ENCODE peak calls at places on chromosomes 3 and 15, in seven cellular contexts. B is NCI-H345, O is uterus, Z is osteocyte, W is NCI-H524, T is Calu3, V is ACHN. Q is an unnamed sample.

GRCh38 chr3:141152801-141153678 is 78.6 kb upstream of the PXYLP1 start:
- DNase-seq in Z (no peak), W (peak; percentile 41), V (no peak), O (no peak), T (no peak), B (peak; percentile 18), Q (no peak)

GRCh38 chr3:123154346-123154985 is 47.3 kb upstream of the SEC22A start:
- DNase-seq in B (no peak), Z (peak; percentile 62), V (no peak), O (no peak), T (no peak), W (no peak), Q (no peak)

GRCh38 chr3:140546649-140547048 is 131.2 kb upstream of the TRIM42 start:
- DNase-seq in B (no peak), T (no peak), V (no peak), O (no peak), Z (no peak), W (peak; percentile 15), Q (no peak)

GRCh38 chr3:11933529-11933928 is 70.7 kb upstream of the SYN2 start:
- DNase-seq in V (no peak), W (no peak), O (no peak), B (no peak), Z (peak; percentile 51), T (no peak), Q (no peak)

GRCh38 chr3:159672728-159673471 is 315.7 kb upstream of the IL12A start:
- DNase-seq in T (no peak), B (no peak), V (peak; percentile 32), W (no peak), Z (no peak), O (no peak), Q (no peak)

GRCh38 chr3:100033184-100033583 is 81.1 kb downstream of the FILIP1L start:
- DNase-seq in Z (no peak), O (no peak), V (no peak), T (no peak), B (no peak), W (no peak), Q (no peak)

GRCh38 chr3:173725507-173725906 is 328.0 kb downstream of the NLGN1 start:
- DNase-seq in B (no peak), V (no peak), T (no peak), Z (no peak), O (no peak), W (no peak), Q (no peak)

GRCh38 chr15:77497942-77498361 is 77.3 kb downstream of the HMG20A start:
- DNase-seq in W (no peak), O (peak; percentile 37), V (no peak), T (no peak), B (no peak), Z (no peak), Q (no peak)

GRCh38 chr15:100633763-100634075 is 31.3 kb downstream of the ASB7 start:
- DNase-seq in T (no peak), W (no peak), Z (no peak), B (no peak), V (no peak), O (no peak), Q (no peak)

GRCh38 chr3:29694783-29695182 is 413.9 kb downstream of the RBMS3 start:
- DNase-seq in B (no peak), W (no peak), V (peak; percentile 94), Z (no peak), O (peak; percentile 57), T (peak; percentile 33), Q (no peak)

GRCh38 chr15:68032672-68033071 is 21.4 kb upstream of the PIAS1 start:
- DNase-seq in W (no peak), O (no peak), Z (no peak), V (no peak), B (no peak), T (peak; percentile 37), Q (no peak)

GRCh38 chr15:49330166-49330565 is 92.9 kb upstream of the FGF7 start:
- DNase-seq in T (no peak), B (no peak), O (no peak), V (no peak), W (no peak), Z (no peak), Q (no peak)

GRCh38 chr15:77580991-77581682 is 51.6 kb downstream of the LINGO1 start:
- DNase-seq in W (peak; percentile 88), O (no peak), V (no peak), B (no peak), Z (no peak), T (no peak), Q (no peak)

GRCh38 chr3:13160619-13161018 is 87.4 kb upstream of the IQSEC1 start:
- DNase-seq in T (no peak), V (no peak), B (no peak), Z (no peak), W (no peak), O (no peak), Q (no peak)

GRCh38 chr3:69324362-69325025 is 61.4 kb downstream of the FRMD4B start:
- DNase-seq in B (peak; percentile 13), O (no peak), T (no peak), V (no peak), Z (no peak), W (peak; percentile 66), Q (no peak)

GRCh38 chr15:50113187-50113505 is 5.9 kb downstream of the ATP8B4 start:
- DNase-seq in V (no peak), T (no peak), O (no peak), B (no peak), W (no peak), Z (no peak), Q (no peak)

GRCh38 chr15:48391950-48392349 is 60.7 kb downstream of the DUT start:
- DNase-seq in O (no peak), V (no peak), Z (no peak), W (no peak), B (no peak), T (no peak), Q (no peak)

GRCh38 chr15:69509131-69509530 is 56.5 kb downstream of the RPLP1 start:
- DNase-seq in W (no peak), V (no peak), Z (peak; percentile 57), T (no peak), B (no peak), O (no peak), Q (no peak)

GRCh38 chr15:73601449-73602425 is 31.5 kb downstream of the NPTN start:
- DNase-seq in T (peak; percentile 15), W (peak; percentile 78), B (no peak), V (peak; percentile 5), O (peak; percentile 59), Z (no peak), Q (no peak)

GRCh38 chr3:46669191-46669999 is 24.1 kb downstream of the ALS2CL start:
- DNase-seq in Z (no peak), O (peak; percentile 8), B (no peak), T (no peak), V (no peak), W (no peak), Q (no peak)

GRCh38 chr3:170421147-170421641 is 2.5 kb downstream of the CLDN11 start:
- DNase-seq in V (no peak), Z (no peak), T (no peak), O (peak; percentile 40), B (no peak), W (no peak), Q (no peak)

GRCh38 chr15:41913251-41913650 is 19.4 kb upstream of the SPTBN5 start:
- DNase-seq in Z (no peak), O (no peak), W (no peak), T (no peak), B (no peak), V (no peak), Q (no peak)

GRCh38 chr3:43120937-43121336 is 15.1 kb upstream of the POMGNT2 start:
- DNase-seq in V (no peak), Z (peak; percentile 2), O (no peak), B (no peak), T (no peak), W (no peak), Q (no peak)

GRCh38 chr15:67082007-67082536 is 16.7 kb downstream of the SMAD3 start:
- DNase-seq in T (no peak), Z (no peak), W (no peak), V (no peak), O (no peak), B (no peak), Q (no peak)

GRCh38 chr15:63596666-63597032 is 538 bp upstream of the FBXL22 start:
- DNase-seq in B (no peak), Z (no peak), V (no peak), O (no peak), T (no peak), W (no peak), Q (no peak)

GRCh38 chr3:194455481-194455880 is 31.3 kb downstream of the ATP13A3 start:
- DNase-seq in W (no peak), T (no peak), O (no peak), V (no peak), B (no peak), Z (no peak), Q (no peak)

GRCh38 chr3:66860771-66861170 is 137.3 kb upstream of the KBTBD8 start:
- DNase-seq in O (no peak), Z (no peak), T (no peak), V (peak; percentile 70), B (no peak), W (no peak), Q (no peak)